ENCODE peak calls at places on chromosomes 7 and 10, in seven cellular contexts. T is CD8-positive, alpha-beta T cell; A is spleen; E is neural progenitor cell; D is endothelial cell of umbilical vein; Q is tibial nerve; P is thoracic aorta. J is an unnamed sample. For H3K4me1, the result is how much of the 10 kb centered on the place peaks cover.

GRCh38 chr10:86957471-86958108 is at the start of gene MMRN2:
- DNase-seq in T (no peak), A (peak), E (no peak), D (peak), Q (no peak), P (no peak), J (peak)

GRCh38 chr10:62049815-62050626 is 148.5 kb downstream of the ARID5B start:
- DNase-seq in T (no peak), A (no peak), E (no peak), D (peak), Q (no peak), P (no peak), J (no peak)

GRCh38 chr10:3472705-3473078 is 300.1 kb upstream of the PITRM1 start:
- DNase-seq in T (no peak), A (no peak), E (no peak), D (no peak), Q (no peak), P (no peak), J (no peak)

GRCh38 chr10:116690356-116691078 is 51.8 kb downstream of the HSPA12A start:
- DNase-seq in T (no peak), A (no peak), E (peak), D (no peak), Q (peak), P (no peak), J (no peak)

GRCh38 chr7:81268551-81268950 is 349.7 kb upstream of the SEMA3C start:
- DNase-seq in T (no peak), A (no peak), E (no peak), D (no peak), Q (no peak), P (no peak), J (no peak)

GRCh38 chr7:1537631-1538412 is 7.3 kb downstream of the MAFK start:
- DNase-seq in T (no peak), A (peak), E (peak), D (peak), Q (peak), P (peak), J (peak)

GRCh38 chr10:4280481-4281206 is 495.6 kb upstream of the KLF6 start:
- DNase-seq in T (no peak), A (no peak), E (no peak), D (peak), Q (no peak), P (no peak), J (peak)

GRCh38 chr7:76296743-76297740 is 5.4 kb upstream of the HSPB1 start:
- DNase-seq in T (no peak), A (no peak), E (no peak), D (no peak), Q (peak), P (no peak), J (peak)

GRCh38 chr7:108002726-108003590 is at the start of gene LAMB1:
- DNase-seq in T (no peak), A (peak), E (peak), D (peak), Q (peak), P (no peak), J (peak)

GRCh38 chr7:131546583-131547111 is 9.8 kb downstream of the PODXL start:
- DNase-seq in T (peak), A (peak), E (peak), D (peak), Q (no peak), P (no peak), J (no peak)

GRCh38 chr7:145909956-145910611 is 206.5 kb upstream of the CNTNAP2 start:
- DNase-seq in T (no peak), A (no peak), E (no peak), D (no peak), Q (no peak), P (no peak), J (no peak)

GRCh38 chr7:134847834-134848233 is 68.4 kb downstream of the CALD1 start:
- DNase-seq in T (no peak), A (no peak), E (no peak), D (peak), Q (no peak), P (no peak), J (no peak)

GRCh38 chr7:55590517-55591281 is 18.4 kb upstream of the VOPP1 start:
- DNase-seq in T (no peak), A (no peak), E (no peak), D (no peak), Q (no peak), P (no peak), J (no peak)

GRCh38 chr7:5636914-5637313 is 144.5 kb downstream of the RNF216 start:
- DNase-seq in T (no peak), A (peak), E (peak), D (peak), Q (peak), P (peak), J (no peak)

GRCh38 chr7:150852371-150852905 is at the start of gene AOC1:
- DNase-seq in T (no peak), A (no peak), E (no peak), D (no peak), Q (no peak), P (no peak), J (no peak)

GRCh38 chr7:131336956-131337355 is 9.3 kb downstream of the MKLN1 start:
- DNase-seq in T (no peak), A (no peak), E (no peak), D (no peak), Q (no peak), P (no peak), J (no peak)

GRCh38 chr7:11170160-11170559 is 196.5 kb downstream of the PHF14 start:
- DNase-seq in T (no peak), A (no peak), E (no peak), D (no peak), Q (no peak), P (no peak), J (no peak)

GRCh38 chr7:102321351-102322201 is 34.7 kb downstream of the SPDYE6 start:
- DNase-seq in T (no peak), A (peak), E (peak), D (peak), Q (no peak), P (no peak), J (no peak)

GRCh38 chr7:65731562-65732035 is 141.3 kb upstream of the VKORC1L1 start:
- DNase-seq in T (no peak), A (no peak), E (peak), D (peak), Q (no peak), P (no peak), J (peak)

GRCh38 chr7:3157541-3158287 is 114.0 kb upstream of the CARD11 start:
- DNase-seq in T (no peak), A (peak), E (no peak), D (no peak), Q (no peak), P (no peak), J (no peak)

GRCh38 chr10:35780970-35781642 is 139.0 kb upstream of the FZD8 start:
- DNase-seq in T (no peak), A (no peak), E (no peak), D (peak), Q (no peak), P (no peak), J (no peak)

GRCh38 chr10:114239117-114239993 is at the start of gene VWA2:
- DNase-seq in T (peak), A (peak), E (peak), D (peak), Q (no peak), P (no peak), J (peak)

GRCh38 chr7:149460493-149461330 is at the start of gene ZNF777:
- DNase-seq in T (peak), A (peak), E (peak), D (peak), Q (peak), P (peak), J (peak)

GRCh38 chr7:149457766-149458165 is 3.1 kb downstream of the ZNF777 start:
- DNase-seq in T (no peak), A (no peak), E (no peak), D (no peak), Q (no peak), P (no peak), J (no peak)

GRCh38 chr7:149459201-149459539 is 1.7 kb downstream of the ZNF777 start:
- DNase-seq in T (no peak), A (no peak), E (peak), D (no peak), Q (no peak), P (no peak), J (no peak)

GRCh38 chr7:149458235-149458634 is 2.6 kb downstream of the ZNF777 start:
- DNase-seq in T (no peak), A (no peak), E (peak), D (no peak), Q (no peak), P (no peak), J (no peak)

DNA sequence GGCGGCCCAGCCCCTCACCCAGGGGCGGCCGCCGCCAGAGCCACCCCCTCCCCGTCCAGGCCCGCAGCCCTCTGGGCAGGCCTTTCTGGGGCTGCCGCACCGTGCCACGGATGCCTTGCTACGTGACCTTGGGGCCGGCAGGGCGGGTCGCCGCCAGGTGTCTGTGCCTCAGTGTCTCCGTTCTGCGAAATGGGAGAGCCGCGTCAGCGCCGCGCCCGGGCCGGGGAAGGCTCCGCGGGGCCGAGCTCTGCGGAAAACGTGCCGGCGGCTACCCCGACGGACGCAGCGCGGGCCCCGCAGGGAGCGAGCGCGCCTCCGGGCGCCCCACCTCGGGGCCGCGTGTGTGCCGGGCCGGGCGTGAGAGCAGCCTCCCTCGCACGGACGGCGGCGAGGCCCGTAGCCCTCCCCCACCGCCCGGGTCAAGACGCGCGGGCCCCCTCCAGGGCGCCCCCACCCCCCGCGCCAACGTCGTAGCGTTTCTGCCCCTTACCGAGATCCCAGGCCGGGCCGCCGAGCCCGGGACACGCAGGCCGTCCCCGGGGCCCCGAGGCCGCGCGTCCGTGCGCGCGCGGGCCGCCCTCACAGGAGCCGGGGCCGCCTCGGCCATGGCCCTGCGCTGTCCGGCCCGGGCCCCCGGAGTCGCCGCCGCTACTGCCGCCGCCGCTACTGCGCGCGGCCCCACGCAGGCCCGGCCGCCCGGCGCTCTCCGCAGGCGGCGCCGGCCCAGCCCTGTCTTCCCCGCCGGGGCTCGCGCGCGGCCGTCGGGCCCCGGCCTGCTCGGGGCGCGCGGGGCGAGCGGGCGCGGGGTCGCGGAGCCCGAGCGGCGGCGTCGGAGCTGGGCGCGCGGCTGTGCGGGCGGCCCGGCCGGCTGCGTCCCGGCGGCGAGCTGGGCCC is 1.1 kb downstream of the ZNF777 start:
- DNase-seq in T (no peak), A (no peak), E (no peak), D (peak), Q (no peak), P (no peak), J (peak)
- H3K27ac ChIP-seq in T (no peak), A (no peak), E (no peak), D (no peak), Q (peak), P (no peak), J (no peak)

GRCh38 chr7:30467275-30467674 is 11.3 kb downstream of the NOD1 start:
- DNase-seq in T (no peak), A (no peak), E (no peak), D (no peak), Q (no peak), P (no peak), J (no peak)

GRCh38 chr7:30465342-30466170 is 13.0 kb downstream of the NOD1 start:
- DNase-seq in T (no peak), A (no peak), E (no peak), D (peak), Q (no peak), P (no peak), J (no peak)

GRCh38 chr7:30468041-30468440 is 10.5 kb downstream of the NOD1 start:
- DNase-seq in T (no peak), A (no peak), E (no peak), D (no peak), Q (no peak), P (no peak), J (no peak)

GRCh38 chr7:30464231-30464660 is 14.3 kb downstream of the NOD1 start:
- DNase-seq in T (no peak), A (no peak), E (no peak), D (no peak), Q (no peak), P (no peak), J (no peak)

GRCh38 chr7:30466266-30466665 is 12.3 kb downstream of the NOD1 start:
- DNase-seq in T (no peak), A (no peak), E (no peak), D (no peak), Q (no peak), P (no peak), J (no peak)
- TF ChIP-seq CTCF in T (no peak), A (no peak), E (no peak), D (no peak), Q (no peak), P (no peak), J (no peak)

DNA sequence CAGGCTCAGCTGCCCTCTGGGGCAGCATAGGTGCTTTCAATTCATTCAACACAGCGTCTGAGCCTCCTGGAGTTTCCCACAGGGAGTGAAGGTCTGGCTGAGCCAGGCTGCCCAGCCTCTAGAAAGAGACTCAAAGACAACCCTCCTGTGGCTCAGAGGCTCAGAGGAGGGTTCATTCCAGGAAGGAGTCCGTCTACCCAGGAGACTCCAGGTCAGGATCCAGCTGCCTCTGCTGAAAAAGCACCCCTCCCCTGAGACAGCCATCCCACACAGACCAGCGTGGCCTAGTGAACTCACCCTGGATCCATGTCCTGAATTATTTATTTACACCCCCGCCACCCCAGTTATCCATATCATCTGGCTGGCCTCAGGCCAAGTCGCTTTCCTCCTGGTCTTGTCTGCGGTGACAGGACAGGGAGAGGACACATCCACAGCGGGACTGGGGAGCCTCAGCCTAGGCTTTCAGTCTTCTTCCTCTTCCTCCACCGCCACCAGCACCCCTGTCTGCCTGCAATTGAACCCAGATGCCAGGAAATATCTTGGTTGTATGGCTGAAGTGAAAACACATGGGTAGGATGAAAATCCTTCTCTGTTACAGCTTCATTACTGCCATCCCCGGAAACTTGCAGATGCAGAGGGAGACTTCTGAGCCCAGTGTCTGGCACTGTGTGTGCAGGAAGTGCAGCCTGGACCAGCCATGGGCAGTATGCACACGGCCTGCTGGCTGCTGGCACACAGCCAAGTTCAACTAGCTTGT is 44.0 kb upstream of the COL13A1 start:
- DNase-seq in T (no peak), A (no peak), E (no peak), D (peak), Q (peak), P (no peak), J (no peak)
- H3K4me1 ChIP-seq in T (under half), A (under half), E (under half), D (under half), Q (under half), P (under half), J (under half)

DNA sequence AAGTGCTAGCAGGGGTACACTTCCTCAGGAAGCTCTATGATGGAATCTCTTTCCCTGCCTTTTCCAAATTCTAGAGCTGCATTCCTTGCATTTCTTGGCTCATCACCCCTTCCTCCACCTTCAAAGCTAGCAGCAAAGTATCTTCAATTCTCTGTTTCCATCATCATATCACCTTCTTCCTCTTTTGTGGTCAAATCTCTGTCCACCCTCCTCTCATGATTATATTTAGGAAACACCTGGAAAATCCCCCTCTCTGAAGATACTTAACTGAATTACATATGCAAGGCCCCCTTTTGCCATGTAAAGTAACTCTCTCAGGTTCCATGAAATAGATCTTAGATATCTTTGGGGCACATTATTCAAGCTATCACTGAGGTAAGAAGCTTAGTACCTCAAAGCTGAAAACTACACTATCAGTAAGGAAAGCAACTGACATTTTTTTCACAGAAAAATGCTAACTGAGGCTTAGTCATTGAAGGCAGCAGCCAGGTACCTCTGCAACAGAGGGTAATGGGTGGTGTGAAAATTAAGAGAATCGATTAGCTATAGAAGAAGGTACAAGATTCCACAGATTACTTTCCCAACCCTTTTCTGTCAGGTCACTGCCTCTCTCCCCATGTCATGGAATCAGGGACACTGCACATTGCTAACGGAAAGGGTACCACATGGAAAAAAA is 197.3 kb downstream of the MACC1 start:
- DNase-seq in T (no peak), A (no peak), E (peak), D (no peak), Q (no peak), P (no peak), J (no peak)
- H3K27ac ChIP-seq in T (no peak), A (no peak), E (no peak), D (no peak), Q (no peak), P (no peak), J (no peak)

GRCh38 chr7:86904949-86905834 is 154.3 kb downstream of the ELAPOR2 start:
- DNase-seq in T (no peak), A (no peak), E (peak), D (peak), Q (peak), P (no peak), J (no peak)
- TF ChIP-seq CTCF in T (peak), A (no peak), E (peak), D (peak), Q (peak), P (no peak), J (peak)

DNA sequence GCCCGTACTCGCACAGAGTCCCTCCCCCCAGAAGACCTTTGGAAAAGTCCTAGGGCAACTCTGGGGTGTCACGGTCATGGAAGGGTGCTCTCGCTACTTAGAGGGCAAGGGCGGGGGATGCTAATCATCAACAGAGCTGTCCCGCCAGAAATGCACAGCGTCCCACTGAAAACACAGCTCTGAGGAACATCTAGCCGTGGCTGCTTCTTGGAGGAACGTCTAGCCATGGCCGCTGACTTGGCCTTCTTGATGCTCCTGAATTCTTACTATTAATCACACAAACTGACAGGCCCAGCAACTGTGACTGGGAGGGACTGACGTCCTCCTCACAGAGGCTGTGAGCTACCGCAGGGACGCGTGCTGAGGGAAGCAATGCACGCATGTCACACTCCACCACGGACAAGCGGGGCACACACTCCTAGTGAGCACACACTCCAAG is 1.7 kb downstream of the TUBGCP2 start:
- DNase-seq in T (no peak), A (peak), E (no peak), D (no peak), Q (no peak), P (no peak), J (no peak)
- H3K4me1 ChIP-seq in T (under half), A (half or more), E (under half), D (under half), Q (under half), P (under half), J (under half)

GRCh38 chr10:531541-531940 is 157.9 kb downstream of the DIP2C start:
- DNase-seq in T (no peak), A (peak), E (no peak), D (no peak), Q (no peak), P (no peak), J (no peak)

GRCh38 chr10:535953-536352 is 153.5 kb downstream of the DIP2C start:
- DNase-seq in T (no peak), A (peak), E (no peak), D (no peak), Q (no peak), P (no peak), J (no peak)

GRCh38 chr10:533186-533585 is 156.3 kb downstream of the DIP2C start:
- DNase-seq in T (no peak), A (no peak), E (no peak), D (no peak), Q (no peak), P (no peak), J (peak)

GRCh38 chr10:535051-535450 is 154.4 kb downstream of the DIP2C start:
- DNase-seq in T (no peak), A (peak), E (no peak), D (no peak), Q (no peak), P (no peak), J (no peak)

GRCh38 chr10:533611-534566 is 155.6 kb downstream of the DIP2C start:
- DNase-seq in T (no peak), A (peak), E (no peak), D (no peak), Q (no peak), P (no peak), J (no peak)
- H3K27ac ChIP-seq in T (no peak), A (no peak), E (no peak), D (no peak), Q (no peak), P (no peak), J (no peak)

GRCh38 chr10:60114765-60115586 is 208.6 kb upstream of the CCDC6 start:
- DNase-seq in T (no peak), A (no peak), E (peak), D (peak), Q (peak), P (no peak), J (no peak)
- TF ChIP-seq CTCF in T (no peak), A (peak), E (peak), D (peak), Q (peak), P (peak), J (peak)

J was measured in pancreas.